ENCODE peak calls at places on chromosomes 1 and 21, in seven cellular contexts. Y, V, O, A, W, I and T are unnamed samples.
A peak's percentile ranks its signal among the peaks of the same experiment; 100 is the strongest.

GRCh38 chr1:215418876-215419442 is 148.1 kb upstream of the KCTD3 start:
- DNase-seq in Y (no peak), V (no peak), O (no peak), A (no peak), W (no peak), I (no peak), T (no peak)

GRCh38 chr1:229344937-229345684 is 2.3 kb upstream of the CCSAP start:
- DNase-seq in Y (no peak), V (no peak), O (no peak), A (no peak), W (no peak), I (no peak), T (no peak)

GRCh38 chr1:198880818-198881597 is 242.2 kb downstream of the PTPRC start:
- DNase-seq in Y (no peak), V (no peak), O (peak; percentile 91), A (no peak), W (no peak), I (no peak), T (peak; percentile 13)

GRCh38 chr1:117657031-117657430 is 51.2 kb downstream of the TENT5C start:
- DNase-seq in Y (no peak), V (no peak), O (no peak), A (no peak), W (no peak), I (no peak), T (peak; percentile 12)

GRCh38 chr1:77489910-77490309 is 192.5 kb downstream of the ZZZ3 start:
- DNase-seq in Y (no peak), V (no peak), O (no peak), A (no peak), W (no peak), I (no peak), T (no peak)

GRCh38 chr1:234676103-234676594 is 66.2 kb upstream of the IRF2BP2 start:
- DNase-seq in Y (peak; percentile 80), V (peak; percentile 88), O (no peak), A (peak; percentile 87), W (peak; percentile 92), I (no peak), T (peak; percentile 52)

GRCh38 chr1:65421341-65422174 is 1.1 kb downstream of the LEPR start:
- DNase-seq in Y (no peak), V (no peak), O (no peak), A (no peak), W (no peak), I (no peak), T (no peak)

GRCh38 chr1:36118396-36118795 is 6.6 kb downstream of the COL8A2 start:
- DNase-seq in Y (no peak), V (no peak), O (no peak), A (no peak), W (no peak), I (no peak), T (no peak)

GRCh38 chr21:38156200-38156599 is 100.6 kb upstream of the KCNJ15 start:
- DNase-seq in Y (no peak), V (no peak), O (no peak), A (no peak), W (no peak), I (no peak), T (no peak)

GRCh38 chr1:86650065-86650464 is 54.3 kb upstream of the SH3GLB1 start:
- DNase-seq in Y (no peak), V (no peak), O (no peak), A (no peak), W (no peak), I (no peak), T (no peak)

GRCh38 chr1:54745274-54745673 is 19.0 kb downstream of the PARS2 start:
- DNase-seq in Y (no peak), V (no peak), O (no peak), A (no peak), W (no peak), I (no peak), T (no peak)

GRCh38 chr1:61640531-61641125 is 84.3 kb downstream of the TM2D1 start:
- DNase-seq in Y (no peak), V (no peak), O (no peak), A (no peak), W (no peak), I (no peak), T (no peak)

GRCh38 chr1:219945795-219946194 is 17.4 kb upstream of the SLC30A10 start:
- DNase-seq in Y (no peak), V (no peak), O (no peak), A (no peak), W (no peak), I (no peak), T (no peak)

GRCh38 chr1:27647328-27647727 is 12.3 kb upstream of the FGR start:
- DNase-seq in Y (no peak), V (peak; percentile 12), O (no peak), A (no peak), W (no peak), I (no peak), T (no peak)

GRCh38 chr1:117622726-117623125 is 16.9 kb downstream of the TENT5C start:
- DNase-seq in Y (no peak), V (no peak), O (no peak), A (no peak), W (no peak), I (no peak), T (no peak)

GRCh38 chr1:6630027-6630426 is 5.4 kb downstream of the THAP3 start:
- DNase-seq in Y (no peak), V (no peak), O (no peak), A (no peak), W (no peak), I (no peak), T (no peak)

GRCh38 chr1:1037366-1038327 is 17.7 kb downstream of the AGRN start:
- DNase-seq in Y (no peak), V (no peak), O (no peak), A (no peak), W (no peak), I (no peak), T (peak; percentile 76)

GRCh38 chr1:33161061-33161681 is 20.7 kb downstream of the TRIM62 start:
- DNase-seq in Y (peak; percentile 33), V (no peak), O (no peak), A (no peak), W (peak; percentile 79), I (no peak), T (no peak)

GRCh38 chr1:44036409-44037111 is 5.3 kb upstream of the SLC6A9 start:
- DNase-seq in Y (peak; percentile 80), V (peak; percentile 75), O (peak; percentile 64), A (peak; percentile 80), W (peak; percentile 72), I (no peak), T (peak; percentile 55)

GRCh38 chr1:53684741-53685140 is 54.2 kb downstream of the GLIS1 start:
- DNase-seq in Y (no peak), V (no peak), O (no peak), A (no peak), W (no peak), I (no peak), T (no peak)

GRCh38 chr1:3174487-3175247 is 105.7 kb downstream of the PRDM16 start:
- DNase-seq in Y (no peak), V (no peak), O (no peak), A (no peak), W (no peak), I (no peak), T (no peak)

GRCh38 chr1:30940541-30940940 is 32.0 kb upstream of the SDC3 start:
- DNase-seq in Y (no peak), V (no peak), O (no peak), A (no peak), W (no peak), I (no peak), T (no peak)

GRCh38 chr1:53398585-53399365 is 60.4 kb upstream of the DMRTB1 start:
- DNase-seq in Y (no peak), V (no peak), O (no peak), A (no peak), W (no peak), I (no peak), T (no peak)

GRCh38 chr1:94530373-94530878 is 11.1 kb downstream of the F3 start:
- DNase-seq in Y (no peak), V (no peak), O (no peak), A (no peak), W (no peak), I (no peak), T (no peak)

GRCh38 chr1:167196185-167196584 is 24.5 kb upstream of the POU2F1 start:
- DNase-seq in Y (no peak), V (no peak), O (no peak), A (no peak), W (no peak), I (no peak), T (no peak)
- TF ChIP-seq SP1 in Y (no peak), V (no peak), O (no peak), A (no peak), W (no peak), I (no peak), T (no peak)

GRCh38 chr1:208308221-208308620 is 64.0 kb upstream of the PLXNA2 start:
- DNase-seq in Y (no peak), V (no peak), O (no peak), A (no peak), W (no peak), I (no peak), T (no peak)

GRCh38 chr1:208303743-208304142 is 59.6 kb upstream of the PLXNA2 start:
- DNase-seq in Y (no peak), V (no peak), O (no peak), A (no peak), W (no peak), I (no peak), T (no peak)

GRCh38 chr1:208302702-208303101 is 58.5 kb upstream of the PLXNA2 start:
- DNase-seq in Y (no peak), V (no peak), O (no peak), A (no peak), W (no peak), I (no peak), T (no peak)

GRCh38 chr1:208300084-208300770 is 56.0 kb upstream of the PLXNA2 start:
- DNase-seq in Y (no peak), V (no peak), O (no peak), A (no peak), W (no peak), I (no peak), T (no peak)

DNA sequence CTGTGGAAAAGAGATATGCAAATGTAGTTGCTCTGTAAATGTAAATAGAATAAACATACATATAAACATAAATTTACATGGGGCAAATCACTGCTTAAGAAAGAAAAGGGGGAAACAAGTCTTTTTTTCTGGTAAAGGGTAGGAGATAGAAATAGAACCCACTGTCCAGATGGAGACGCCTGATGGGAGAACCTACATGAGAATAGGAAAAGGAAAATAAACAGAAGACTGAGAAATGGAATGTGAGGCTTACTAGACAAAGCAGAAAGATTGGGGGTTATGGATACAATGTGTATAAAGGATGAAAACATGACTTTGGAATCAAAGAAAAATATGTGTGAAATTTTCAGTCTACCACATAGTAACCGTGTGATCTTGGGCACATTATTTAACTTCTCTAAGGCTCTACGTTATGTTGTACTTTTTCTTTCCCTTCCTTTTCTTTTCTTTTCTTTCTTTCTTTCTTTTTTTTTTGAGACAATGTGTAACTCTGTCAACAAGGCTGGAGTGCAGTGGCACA is 60.1 kb upstream of the PLXNA2 start:
- DNase-seq in Y (no peak), V (no peak), O (no peak), A (no peak), W (no peak), I (no peak), T (no peak)
- TF ChIP-seq SP1 in Y (no peak), V (no peak), O (no peak), A (no peak), W (no peak), I (no peak), T (no peak)

GRCh38 chr1:39529901-39530535 is 38.6 kb downstream of the BMP8A start:
- DNase-seq in Y (no peak), V (no peak), O (no peak), A (no peak), W (no peak), I (no peak), T (no peak)
- TF ChIP-seq SP1 in Y (no peak), V (no peak), O (no peak), A (no peak), W (no peak), I (no peak), T (no peak)

GRCh38 chr21:32516729-32517649 is 68.3 kb downstream of the TCP10L start:
- DNase-seq in Y (no peak), V (peak; percentile 37), O (no peak), A (no peak), W (no peak), I (no peak), T (no peak)
- TF ChIP-seq SP1 in Y (no peak), V (no peak), O (no peak), A (no peak), W (no peak), I (no peak), T (no peak)